ENCODE peak calls at places on chromosomes 2 and 18, in five cellular contexts. G, R, P, S and N are unnamed samples.

GRCh38 chr18:67634631-67635338 is 118.3 kb upstream of the DSEL start:
- DNase-seq in G (no peak), R (no peak), P (peak; percentile 64), S (no peak), N (no peak)

GRCh38 chr2:25722224-25722623 is 48.8 kb upstream of the DTNB start:
- DNase-seq in G (no peak), R (no peak), P (no peak), S (no peak), N (no peak)

GRCh38 chr18:38948436-38948835 is 1382.8 kb upstream of the CELF4 start:
- DNase-seq in G (no peak), R (no peak), P (no peak), S (no peak), N (no peak)

GRCh38 chr2:68812256-68812655 is 58.9 kb downstream of the BMP10 start:
- DNase-seq in G (no peak), R (no peak), P (no peak), S (no peak), N (no peak)

GRCh38 chr2:145258903-145259579 is 739.1 kb upstream of the ZEB2 start:
- DNase-seq in G (no peak), R (no peak), P (no peak), S (no peak), N (no peak)

GRCh38 chr2:13581471-13581870 is 864.7 kb downstream of the TRIB2 start:
- DNase-seq in G (no peak), R (peak; percentile 64), P (peak; percentile 85), S (no peak), N (no peak)

GRCh38 chr18:9380571-9381390 is 46.2 kb downstream of the TWSG1 start:
- DNase-seq in G (no peak), R (no peak), P (no peak), S (no peak), N (no peak)

GRCh38 chr18:8942021-8942908 is 160.2 kb upstream of the NDUFV2 start:
- DNase-seq in G (no peak), R (no peak), P (no peak), S (no peak), N (no peak)

GRCh38 chr2:36559221-36559942 is 38.6 kb downstream of the FEZ2 start:
- DNase-seq in G (no peak), R (no peak), P (peak; percentile 77), S (no peak), N (no peak)

GRCh38 chr18:31553800-31554199 is 37.9 kb upstream of the TTR start:
- DNase-seq in G (no peak), R (no peak), P (no peak), S (no peak), N (no peak)

GRCh38 chr2:232438951-232439757 is 16.8 kb upstream of the ALPI start:
- DNase-seq in G (peak; percentile 66), R (peak; percentile 69), P (peak; percentile 80), S (peak; percentile 48), N (no peak)

GRCh38 chr2:133936601-133937000 is 317.3 kb upstream of the MGAT5 start:
- DNase-seq in G (no peak), R (no peak), P (no peak), S (no peak), N (no peak)

GRCh38 chr2:63840081-63840784 is 1.5 kb upstream of the UGP2 start:
- DNase-seq in G (peak; percentile 47), R (no peak), P (no peak), S (no peak), N (no peak)

GRCh38 chr18:48037481-48038271 is 107.2 kb upstream of the SMAD2 start:
- DNase-seq in G (peak; percentile 62), R (no peak), P (peak; percentile 85), S (no peak), N (peak; percentile 43)

GRCh38 chr2:151827564-151828142 is 568 bp downstream of the ARL5A start:
- DNase-seq in G (peak; percentile 55), R (peak; percentile 8), P (peak; percentile 68), S (no peak), N (peak; percentile 28)

GRCh38 chr2:118089015-118089800 is 937 bp downstream of the INSIG2 start:
- DNase-seq in G (peak; percentile 53), R (no peak), P (peak; percentile 54), S (no peak), N (no peak)

GRCh38 chr2:55013936-55014335 is 36.3 kb downstream of the RTN4 start:
- DNase-seq in G (no peak), R (no peak), P (no peak), S (no peak), N (no peak)

GRCh38 chr2:164430166-164430783 is 191.0 kb downstream of the GRB14 start:
- DNase-seq in G (peak; percentile 46), R (peak; percentile 12), P (peak; percentile 78), S (no peak), N (no peak)

GRCh38 chr2:69191672-69192071 is 178.7 kb downstream of the ANTXR1 start:
- DNase-seq in G (no peak), R (peak; percentile 47), P (no peak), S (no peak), N (no peak)

GRCh38 chr18:48675912-48676311 is 137.1 kb downstream of the CTIF start:
- DNase-seq in G (peak; percentile 43), R (no peak), P (no peak), S (no peak), N (no peak)

GRCh38 chr2:136005462-136006205 is 20.2 kb upstream of the DARS1 start:
- DNase-seq in G (no peak), R (no peak), P (no peak), S (no peak), N (no peak)

GRCh38 chr18:32200766-32201165 is 10.9 kb downstream of the MEP1B start:
- DNase-seq in G (no peak), R (peak; percentile 9), P (no peak), S (no peak), N (no peak)

GRCh38 chr2:116719841-116720240 is 1094.7 kb upstream of the DDX18 start:
- DNase-seq in G (no peak), R (peak; percentile 53), P (no peak), S (no peak), N (no peak)

GRCh38 chr18:51196811-51197660 is 445 bp downstream of the MEX3C start:
- DNase-seq in G (peak; percentile 70), R (peak; percentile 53), P (peak; percentile 73), S (no peak), N (peak; percentile 76)

GRCh38 chr18:36309436-36310391 is 12.2 kb downstream of the FHOD3 start:
- DNase-seq in G (no peak), R (peak; percentile 33), P (peak; percentile 42), S (no peak), N (no peak)

GRCh38 chr2:158060862-158061435 is 40.7 kb upstream of the UPP2 start:
- DNase-seq in G (no peak), R (no peak), P (peak; percentile 59), S (no peak), N (no peak)

GRCh38 chr2:183250472-183250871 is 126.2 kb downstream of the NUP35 start:
- DNase-seq in G (no peak), R (no peak), P (no peak), S (no peak), N (no peak)

GRCh38 chr18:70333757-70334156 is 44.9 kb downstream of the SOCS6 start:
- DNase-seq in G (no peak), R (no peak), P (no peak), S (no peak), N (no peak)

GRCh38 chr2:235649418-235649817 is 155.6 kb downstream of the AGAP1 start:
- DNase-seq in G (no peak), R (no peak), P (no peak), S (no peak), N (no peak)

GRCh38 chr2:12965540-12966269 is 249.0 kb downstream of the TRIB2 start:
- DNase-seq in G (no peak), R (peak; percentile 25), P (no peak), S (no peak), N (no peak)

GRCh38 chr18:45007531-45007930 is 326.8 kb downstream of the SETBP1 start:
- DNase-seq in G (no peak), R (no peak), P (no peak), S (no peak), N (no peak)

GRCh38 chr2:177543007-177543760 is 150.6 kb downstream of the AGPS start:
- DNase-seq in G (no peak), R (no peak), P (no peak), S (no peak), N (no peak)

GRCh38 chr2:104473568-104473967 is 380.3 kb upstream of the POU3F3 start:
- DNase-seq in G (no peak), R (no peak), P (no peak), S (no peak), N (no peak)

GRCh38 chr2:104474725-104475124 is 379.2 kb upstream of the POU3F3 start:
- DNase-seq in G (no peak), R (no peak), P (no peak), S (no peak), N (no peak)

GRCh38 chr2:104472076-104472475 is 381.8 kb upstream of the POU3F3 start:
- DNase-seq in G (no peak), R (no peak), P (peak; percentile 57), S (no peak), N (no peak)

GRCh38 chr2:104476075-104476474 is 377.8 kb upstream of the POU3F3 start:
- DNase-seq in G (no peak), R (no peak), P (no peak), S (no peak), N (no peak)

GRCh38 chr2:104476563-104476988 is 377.3 kb upstream of the POU3F3 start:
- DNase-seq in G (no peak), R (no peak), P (no peak), S (no peak), N (no peak)
- H3K27me3 ChIP-seq in G (no peaks in the 10 kb centered on the region), R (no peaks in the 10 kb centered on the region), P (no peaks in the 10 kb centered on the region), S (no peaks in the 10 kb centered on the region), N (no peaks in the 10 kb centered on the region)

DNA sequence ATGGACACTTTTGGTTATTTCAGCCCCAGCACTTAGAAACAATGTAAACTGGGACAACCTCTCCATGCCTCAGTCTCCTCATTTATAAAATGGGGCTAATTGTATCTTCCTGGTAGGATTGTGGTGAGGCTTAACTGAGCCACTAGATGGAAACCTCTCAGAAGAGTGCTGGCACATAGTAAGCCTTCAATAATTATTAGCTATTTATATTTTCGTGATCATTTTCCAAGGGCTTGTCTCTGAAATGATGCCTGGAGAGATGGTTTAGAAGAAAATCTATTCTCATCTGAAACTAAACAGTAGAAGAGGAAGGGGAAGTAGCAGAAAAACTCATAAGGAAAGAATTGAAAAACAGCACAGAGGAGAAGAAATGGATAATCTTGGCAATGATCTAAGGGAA is 6.8 kb downstream of the RAX start:
- DNase-seq in G (no peak), R (no peak), P (no peak), S (no peak), N (no peak)
- H3K27me3 ChIP-seq in G (no peaks in the 10 kb centered on the region), R (peaks cover 85% of the 10 kb centered on the region), P (peaks cover 91% of the 10 kb centered on the region), S (peaks cover 84% of the 10 kb centered on the region), N (peaks cover 68% of the 10 kb centered on the region)

DNA sequence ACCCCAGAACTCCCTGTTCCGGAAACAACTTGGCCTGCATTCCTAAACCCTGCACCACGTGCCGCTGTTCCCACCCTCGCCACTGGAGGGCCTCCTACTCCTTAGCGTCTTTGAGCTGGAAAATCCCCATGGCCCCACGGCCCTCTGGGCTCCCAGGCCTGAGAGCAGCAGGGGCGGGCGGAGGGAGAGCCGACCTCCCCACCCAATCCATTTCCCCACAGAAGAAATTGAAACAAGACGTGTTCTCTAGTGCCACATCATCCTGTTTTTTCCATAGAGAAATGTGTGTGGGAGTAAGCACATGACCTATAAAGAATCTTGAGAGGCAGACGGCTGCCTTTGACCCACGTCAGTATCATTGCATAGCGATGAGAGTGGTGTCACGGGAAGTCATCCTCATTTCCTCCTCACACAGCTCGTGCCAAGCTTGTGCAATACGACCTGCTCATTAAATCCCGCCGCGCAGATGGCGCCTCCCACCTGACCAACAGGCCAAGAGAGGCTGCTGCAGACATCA is 79.2 kb downstream of the LAMA1 start:
- DNase-seq in G (peak; percentile 76), R (peak; percentile 16), P (peak; percentile 95), S (peak; percentile 62), N (peak; percentile 82)
- H3K27me3 ChIP-seq in G (no peaks in the 10 kb centered on the region), R (no peaks in the 10 kb centered on the region), P (no peaks in the 10 kb centered on the region), S (no peaks in the 10 kb centered on the region), N (no peaks in the 10 kb centered on the region)

GRCh38 chr2:85760371-85760770 is 6.6 kb downstream of the ATOH8 start:
- DNase-seq in G (no peak), R (no peak), P (no peak), S (no peak), N (no peak)
- H3K27me3 ChIP-seq in G (no peaks in the 10 kb centered on the region), R (no peaks in the 10 kb centered on the region), P (peaks cover 32% of the 10 kb centered on the region), S (no peaks in the 10 kb centered on the region), N (no peaks in the 10 kb centered on the region)